ENCODE peak calls at places on chromosomes 7 and 10, in nine cellular contexts. T is HepG2, W is spleen, M is Panc1, L is gastrocnemius medialis, F is GM23338, K is sigmoid colon, O is neural progenitor cell, S is IMR-90. J is an unnamed sample.

GRCh38 chr10:93541402-93542357 is 24.8 kb upstream of the FFAR4 start:
- DNase-seq in O (peak; percentile 72), S (peak; percentile 46), F (peak; percentile 76), L (peak; percentile 22), T (peak; percentile 13), K (peak; percentile 67), M (no peak), W (no peak), J (no peak)

GRCh38 chr7:44391171-44391570 is 65.8 kb upstream of the CAMK2B start:
- DNase-seq in F (no peak), W (no peak), L (no peak), M (no peak), K (no peak), T (no peak), S (no peak), O (no peak), J (no peak)

GRCh38 chr7:133253522-133253882 is 624 bp downstream of the EXOC4 start:
- DNase-seq in O (peak; percentile 13), L (peak; percentile 18), K (no peak), S (peak; percentile 10), F (no peak), M (no peak), T (peak; percentile 22), W (no peak), J (no peak)

GRCh38 chr10:99906470-99906869 is 103.3 kb downstream of the DNMBP start:
- DNase-seq in F (no peak), T (no peak), W (no peak), K (peak; percentile 78), L (peak; percentile 93), M (peak; percentile 42), O (no peak), S (peak; percentile 96), J (no peak)

GRCh38 chr7:150823484-150824126 is 23.0 kb downstream of the TMEM176A start:
- DNase-seq in M (no peak), L (no peak), O (no peak), F (no peak), W (no peak), S (no peak), T (no peak), K (no peak), J (no peak)

GRCh38 chr7:37718585-37718984 is 35.0 kb downstream of the GPR141 start:
- DNase-seq in K (no peak), W (no peak), T (no peak), S (no peak), O (no peak), F (no peak), L (no peak), M (no peak), J (no peak)

GRCh38 chr10:79392020-79392398 is 44.7 kb downstream of the PPIF start:
- DNase-seq in L (peak; percentile 6), K (no peak), S (no peak), W (peak; percentile 69), M (no peak), T (no peak), O (no peak), F (no peak), J (no peak)

GRCh38 chr10:35127289-35127891 is 744 bp downstream of the CREM start:
- DNase-seq in K (peak; percentile 87), F (peak; percentile 59), L (peak; percentile 36), S (peak; percentile 63), W (peak; percentile 94), T (peak; percentile 7), M (no peak), O (no peak), J (no peak)

GRCh38 chr7:26195182-26195581 is 5.4 kb downstream of the HNRNPA2B1 start:
- DNase-seq in W (no peak), K (no peak), M (no peak), F (no peak), T (no peak), S (no peak), O (no peak), L (no peak), J (no peak)

GRCh38 chr7:26198133-26198780 is 2.3 kb downstream of the HNRNPA2B1 start:
- DNase-seq in S (no peak), F (peak; percentile 49), T (no peak), W (no peak), L (no peak), M (no peak), O (peak; percentile 30), K (no peak), J (no peak)

GRCh38 chr7:26197153-26198115 is 3.1 kb downstream of the HNRNPA2B1 start:
- DNase-seq in F (no peak), M (no peak), T (no peak), O (no peak), L (no peak), S (no peak), K (no peak), W (no peak), J (no peak)

GRCh38 chr7:26195867-26196266 is 4.7 kb downstream of the HNRNPA2B1 start:
- DNase-seq in T (no peak), L (no peak), O (no peak), M (no peak), S (no peak), K (no peak), F (no peak), W (no peak), J (no peak)

GRCh38 chr7:26196305-26196704 is 4.2 kb downstream of the HNRNPA2B1 start:
- DNase-seq in F (no peak), M (no peak), L (no peak), O (no peak), K (no peak), W (no peak), T (no peak), S (no peak), J (no peak)
- H3K4me1 ChIP-seq in F (peaks cover 18% of the 10 kb centered on the region), M (peaks cover 59% of the 10 kb centered on the region), L (peaks cover 61% of the 10 kb centered on the region), O (peaks cover 38% of the 10 kb centered on the region), K (peaks cover 64% of the 10 kb centered on the region), W (peaks cover 76% of the 10 kb centered on the region), T (peaks cover 53% of the 10 kb centered on the region), S (peaks cover 5% of the 10 kb centered on the region), J (no peaks in the 10 kb centered on the region)

GRCh38 chr7:16235743-16236142 is 185.6 kb downstream of the CRPPA start:
- DNase-seq in L (no peak), O (no peak), W (no peak), K (no peak), T (no peak), S (no peak), F (no peak), M (no peak), J (no peak)

GRCh38 chr7:16244469-16244868 is 176.9 kb downstream of the CRPPA start:
- DNase-seq in L (no peak), S (no peak), T (no peak), M (no peak), W (no peak), K (no peak), F (no peak), O (no peak), J (no peak)

GRCh38 chr7:16242920-16243319 is 178.4 kb downstream of the CRPPA start:
- DNase-seq in L (no peak), T (no peak), W (no peak), M (no peak), O (no peak), F (no peak), K (no peak), S (no peak), J (no peak)

GRCh38 chr7:16235152-16235526 is 186.2 kb downstream of the CRPPA start:
- DNase-seq in L (no peak), M (no peak), W (no peak), O (no peak), T (no peak), F (no peak), S (no peak), K (no peak), J (no peak)

DNA sequence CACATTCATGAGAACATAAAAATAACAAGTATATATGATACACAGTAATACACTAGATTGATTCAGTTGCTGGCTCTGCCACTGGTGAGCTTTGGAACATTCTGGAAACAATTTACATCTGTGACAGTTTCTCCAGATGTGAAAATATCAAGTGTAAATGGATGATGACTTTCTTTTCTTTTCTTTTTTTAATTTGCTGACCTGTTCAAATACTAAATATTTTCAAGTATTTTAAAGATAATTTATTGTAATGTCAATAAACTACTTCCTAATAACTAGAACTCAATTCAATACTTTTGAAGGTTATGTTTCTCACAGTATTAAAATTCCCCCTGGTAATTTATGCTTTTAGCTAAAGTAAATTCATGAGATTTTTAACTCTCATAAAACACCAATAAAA is 180.3 kb downstream of the CRPPA start:
- DNase-seq in M (no peak), S (no peak), T (no peak), F (no peak), L (no peak), K (no peak), W (no peak), O (no peak), J (no peak)
- H3K4me1 ChIP-seq in M (no peaks in the 10 kb centered on the region), S (no peaks in the 10 kb centered on the region), T (no peaks in the 10 kb centered on the region), F (no peaks in the 10 kb centered on the region), L (no peaks in the 10 kb centered on the region), K (no peaks in the 10 kb centered on the region), W (no peaks in the 10 kb centered on the region), O (no peaks in the 10 kb centered on the region), J (no peaks in the 10 kb centered on the region)

GRCh38 chr7:39353615-39354376 is 212.4 kb upstream of the YAE1 start:
- DNase-seq in M (no peak), K (peak; percentile 76), L (no peak), S (no peak), T (no peak), O (peak; percentile 81), F (peak; percentile 77), W (no peak), J (no peak)

GRCh38 chr7:39355664-39356063 is 210.5 kb upstream of the YAE1 start:
- DNase-seq in L (no peak), T (no peak), O (no peak), S (no peak), W (no peak), F (no peak), K (no peak), M (no peak), J (no peak)

GRCh38 chr7:39357648-39358047 is 208.6 kb upstream of the YAE1 start:
- DNase-seq in W (no peak), K (no peak), F (peak; percentile 78), S (no peak), M (no peak), O (peak; percentile 67), T (no peak), L (no peak), J (no peak)

GRCh38 chr7:39360038-39360437 is 206.2 kb upstream of the YAE1 start:
- DNase-seq in T (no peak), L (no peak), S (no peak), K (no peak), O (no peak), M (no peak), W (no peak), F (no peak), J (no peak)

DNA sequence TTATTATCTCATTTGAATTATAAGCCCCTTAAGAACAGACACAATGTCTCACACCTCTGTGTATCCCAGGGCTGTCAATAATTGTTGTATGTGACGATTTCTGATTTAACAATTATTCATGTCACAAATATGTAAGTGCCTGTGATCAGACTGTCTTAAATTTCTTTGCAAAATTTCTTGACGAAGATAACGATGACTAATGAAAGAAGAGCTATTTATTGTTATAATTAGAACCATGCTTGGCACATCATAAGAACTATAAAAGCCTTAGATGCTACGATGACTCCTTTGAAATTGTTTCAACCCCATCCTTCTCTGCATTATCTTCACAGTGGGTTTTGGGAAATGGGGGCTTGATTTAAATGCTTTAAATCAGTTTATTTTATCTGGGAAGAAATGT is 209.7 kb upstream of the YAE1 start:
- DNase-seq in O (no peak), S (no peak), K (no peak), M (no peak), F (no peak), L (no peak), W (no peak), T (no peak), J (no peak)
- H3K4me1 ChIP-seq in O (peaks cover 29% of the 10 kb centered on the region), S (no peaks in the 10 kb centered on the region), K (peaks cover 17% of the 10 kb centered on the region), M (peaks cover 7% of the 10 kb centered on the region), F (peaks cover 48% of the 10 kb centered on the region), L (no peaks in the 10 kb centered on the region), W (no peaks in the 10 kb centered on the region), T (no peaks in the 10 kb centered on the region), J (peaks cover 4% of the 10 kb centered on the region)

DNA sequence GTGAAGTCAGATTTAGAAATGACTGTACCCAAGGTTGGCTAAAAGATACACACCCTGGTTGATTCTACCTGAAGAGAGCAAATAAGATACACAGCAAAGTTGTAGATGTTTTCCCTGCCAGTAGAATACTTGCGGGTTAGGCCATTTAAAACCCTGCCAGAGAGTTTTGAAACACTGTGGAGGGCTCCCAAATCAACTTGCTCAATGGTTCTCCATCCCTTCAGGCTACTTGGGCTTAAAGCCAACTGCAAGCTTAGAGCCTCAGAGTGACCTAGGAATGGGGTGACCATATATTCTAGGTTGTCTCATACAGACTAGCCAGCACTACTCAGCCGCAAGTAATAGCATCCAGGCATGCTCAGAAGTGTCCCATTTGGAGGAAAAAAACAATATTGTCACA is 10.0 kb downstream of the CAV1 start:
- DNase-seq in F (no peak), T (no peak), K (peak; percentile 77), W (no peak), L (peak; percentile 51), O (no peak), S (no peak), M (no peak), J (no peak)
- H3K4me1 ChIP-seq in F (no peaks in the 10 kb centered on the region), T (peaks cover 13% of the 10 kb centered on the region), K (peaks cover 69% of the 10 kb centered on the region), W (peaks cover 29% of the 10 kb centered on the region), L (peaks cover 28% of the 10 kb centered on the region), O (no peaks in the 10 kb centered on the region), S (peaks cover 22% of the 10 kb centered on the region), M (peaks cover 65% of the 10 kb centered on the region), J (no peaks in the 10 kb centered on the region)

J was measured in iPS DF 6.9.